ENCODE peak calls at places on chromosome 15, in seven cellular contexts. N is lower leg skin, A is GM10248, O is WTC11, P is glutamatergic neuron, G is fibroblast of the aortic adventitia, D is bronchial epithelial cell. H is an unnamed sample.

GRCh38 chr15:77506311-77507150 is 85.8 kb downstream of the HMG20A start:
- DNase-seq in G (peak), P (no peak), A (no peak), N (peak), D (no peak), O (no peak), H (peak)

GRCh38 chr15:28931828-28932227 is 46.1 kb downstream of the APBA2 start:
- DNase-seq in P (no peak), O (no peak), N (no peak), G (no peak), A (no peak), D (no peak), H (no peak)

GRCh38 chr15:58434334-58434888 is 2.6 kb downstream of the LIPC start:
- DNase-seq in O (no peak), G (no peak), N (peak), P (peak), D (no peak), A (no peak), H (no peak)

GRCh38 chr15:42401544-42402478 is 42.5 kb downstream of the CAPN3 start:
- DNase-seq in N (no peak), P (no peak), G (no peak), A (peak), D (no peak), O (no peak), H (no peak)

GRCh38 chr15:85750807-85751730 is 43.7 kb downstream of the KLHL25 start:
- DNase-seq in G (peak), P (no peak), O (peak), A (no peak), D (no peak), N (peak), H (no peak)

GRCh38 chr15:25743909-25744275 is 119.2 kb downstream of the ATP10A start:
- DNase-seq in P (no peak), N (no peak), A (no peak), G (no peak), D (no peak), O (no peak), H (no peak)

GRCh38 chr15:78070049-78070698 is 7.3 kb downstream of the TBC1D2B start:
- DNase-seq in P (no peak), O (peak), G (no peak), A (no peak), D (no peak), N (no peak), H (no peak)

GRCh38 chr15:70316059-70316600 is 218.4 kb upstream of the TLE3 start:
- DNase-seq in A (no peak), D (no peak), P (no peak), N (no peak), G (no peak), O (no peak), H (no peak)

GRCh38 chr15:101651753-101652097 is 456 bp downstream of the TM2D3 start:
- DNase-seq in A (no peak), P (no peak), G (peak), D (no peak), O (no peak), N (no peak), H (peak)

GRCh38 chr15:41821831-41822230 is 6.1 kb upstream of the JMJD7 start:
- DNase-seq in P (no peak), D (no peak), O (no peak), G (no peak), N (no peak), A (no peak), H (no peak)

GRCh38 chr15:96273317-96274086 is 57.0 kb upstream of the NR2F2 start:
- DNase-seq in O (no peak), D (peak), G (peak), P (no peak), N (no peak), A (no peak), H (peak)

GRCh38 chr15:73899197-73900128 is 26.1 kb downstream of the TBC1D21 start:
- DNase-seq in N (no peak), P (no peak), O (no peak), G (peak), A (no peak), D (no peak), H (no peak)

GRCh38 chr15:52334491-52335160 is 39.0 kb upstream of the MYO5C start:
- DNase-seq in P (no peak), N (no peak), O (no peak), G (peak), D (peak), A (no peak), H (peak)

GRCh38 chr15:89835190-89835564 is 20.5 kb upstream of the ANPEP start:
- DNase-seq in D (peak), N (peak), A (no peak), O (no peak), G (no peak), P (no peak), H (no peak)

GRCh38 chr15:92391640-92392039 is 2.0 kb upstream of the ST8SIA2 start:
- DNase-seq in A (peak), P (no peak), D (peak), G (peak), O (peak), N (no peak), H (peak)

GRCh38 chr15:82952156-82953081 is at the start of gene HOMER2:
- DNase-seq in P (peak), N (no peak), D (no peak), O (peak), G (no peak), A (no peak), H (no peak)

GRCh38 chr15:59532770-59533379 is 78.7 kb upstream of the GCNT3 start:
- DNase-seq in N (no peak), G (peak), D (peak), P (peak), A (peak), O (peak), H (peak)

GRCh38 chr15:89105147-89105546 is 16.9 kb downstream of the ABHD2 start:
- DNase-seq in D (peak), O (no peak), P (no peak), A (no peak), G (peak), N (no peak), H (peak)

GRCh38 chr15:101132390-101133180 is 119.3 kb downstream of the CHSY1 start:
- DNase-seq in D (no peak), G (no peak), N (no peak), P (no peak), O (no peak), A (no peak), H (no peak)

GRCh38 chr15:87777054-87777498 is 479.5 kb downstream of the NTRK3 start:
- DNase-seq in D (no peak), A (no peak), N (no peak), P (peak), O (no peak), G (peak), H (peak)

GRCh38 chr15:23467110-23467600 is 20.1 kb upstream of the GOLGA6L2 start:
- DNase-seq in D (peak), O (no peak), P (no peak), A (peak), N (no peak), G (peak), H (peak)

GRCh38 chr15:58065445-58066041 is at the start of gene ALDH1A2:
- DNase-seq in O (peak), P (peak), D (no peak), A (peak), N (peak), G (no peak), H (no peak)

GRCh38 chr15:41161336-41161735 is 45.3 kb upstream of the INO80 start:
- DNase-seq in O (no peak), N (no peak), G (peak), A (no peak), P (no peak), D (peak), H (no peak)

GRCh38 chr15:101537681-101538080 is 48.2 kb upstream of the PCSK6 start:
- DNase-seq in G (no peak), N (no peak), O (no peak), D (no peak), P (no peak), A (no peak), H (no peak)

GRCh38 chr15:88897142-88897455 is 1.8 kb upstream of the HAPLN3 start:
- DNase-seq in N (no peak), G (no peak), O (no peak), P (no peak), A (no peak), D (no peak), H (no peak)

GRCh38 chr15:97248376-97248775 is 712.1 kb upstream of the ARRDC4 start:
- DNase-seq in D (no peak), P (no peak), A (no peak), N (no peak), O (no peak), G (no peak), H (no peak)

GRCh38 chr15:29821416-29822099 is 710 bp downstream of the TJP1 start:
- DNase-seq in O (peak), A (peak), G (peak), N (peak), D (peak), P (peak), H (peak)

GRCh38 chr15:20340331-20340811 is 201.2 kb downstream of the GOLGA6L6 start:
- DNase-seq in G (no peak), D (no peak), P (peak), N (peak), O (peak), A (peak), H (no peak)

GRCh38 chr15:77484994-77485393 is 64.3 kb downstream of the HMG20A start:
- DNase-seq in D (no peak), O (no peak), G (no peak), A (no peak), P (no peak), N (no peak), H (no peak)

GRCh38 chr15:64455951-64456350 is 4.4 kb upstream of the ZNF609 start:
- DNase-seq in G (no peak), P (no peak), N (no peak), A (no peak), O (no peak), D (no peak), H (no peak)

GRCh38 chr15:58361291-58361759 is 70.5 kb upstream of the LIPC start:
- DNase-seq in A (no peak), O (no peak), N (no peak), P (no peak), D (no peak), G (peak), H (peak)

GRCh38 chr15:39167114-39168058 is 413.5 kb upstream of the THBS1 start:
- DNase-seq in D (no peak), N (no peak), O (no peak), A (no peak), G (peak), P (no peak), H (no peak)

GRCh38 chr15:77667351-77667750 is 34.6 kb upstream of the LINGO1 start:
- DNase-seq in P (no peak), N (no peak), A (no peak), G (no peak), D (no peak), O (no peak), H (no peak)

GRCh38 chr15:56244237-56244810 is 645 bp upstream of the RFX7 start:
- DNase-seq in A (peak), N (peak), G (peak), D (peak), O (peak), P (peak), H (peak)

GRCh38 chr15:62079594-62079993 is 12.8 kb downstream of the C2CD4A start:
- DNase-seq in P (no peak), N (no peak), G (no peak), D (no peak), O (no peak), A (no peak), H (no peak)

GRCh38 chr15:60912984-60913697 is 316.0 kb downstream of the RORA start:
- DNase-seq in N (no peak), D (no peak), A (no peak), O (no peak), G (no peak), P (no peak), H (peak)

GRCh38 chr15:88394553-88395159 is 72.5 kb downstream of the MRPL46 start:
- DNase-seq in A (no peak), O (no peak), G (peak), N (no peak), P (no peak), D (no peak), H (no peak)

GRCh38 chr15:39553947-39554731 is 26.7 kb upstream of the THBS1 start:
- DNase-seq in D (peak), G (no peak), N (no peak), P (no peak), A (peak), O (no peak), H (peak)

GRCh38 chr15:25235391-25235790 is 203.4 kb downstream of the UBE3A start:
- DNase-seq in O (no peak), D (no peak), N (no peak), A (no peak), P (no peak), G (no peak), H (no peak)

GRCh38 chr15:66170042-66170441 is 83.5 kb downstream of the MEGF11 start:
- DNase-seq in O (no peak), A (no peak), P (no peak), G (no peak), D (no peak), N (no peak), H (no peak)

GRCh38 chr15:66169023-66169422 is 84.5 kb downstream of the MEGF11 start:
- DNase-seq in N (no peak), D (no peak), O (no peak), A (no peak), P (peak), G (no peak), H (no peak)

GRCh38 chr15:66167854-66168253 is 85.7 kb downstream of the MEGF11 start:
- DNase-seq in A (no peak), D (no peak), N (no peak), O (no peak), P (no peak), G (no peak), H (no peak)

GRCh38 chr15:66170716-66171115 is 82.8 kb downstream of the MEGF11 start:
- DNase-seq in O (no peak), D (no peak), G (no peak), A (no peak), P (no peak), N (no peak), H (no peak)

GRCh38 chr15:66169625-66170024 is 83.9 kb downstream of the MEGF11 start:
- DNase-seq in G (no peak), D (no peak), P (no peak), A (no peak), O (no peak), N (no peak), H (no peak)
- TF ChIP-seq CTCF in G (no peak), D (no peak), P (no peak), A (no peak), O (no peak), N (no peak), H (no peak)

GRCh38 chr15:68783226-68784054 is 37.3 kb downstream of the ANP32A start:
- DNase-seq in D (no peak), G (no peak), O (peak), A (peak), N (peak), P (no peak), H (peak)
- TF ChIP-seq CTCF in D (peak), G (peak), O (peak), A (peak), N (no peak), P (peak), H (peak)

GRCh38 chr15:36278219-36278618 is 301.2 kb upstream of the CDIN1 start:
- DNase-seq in P (no peak), G (peak), D (peak), N (no peak), A (no peak), O (no peak), H (no peak)
- TF ChIP-seq CTCF in P (no peak), G (peak), D (peak), N (no peak), A (no peak), O (no peak), H (no peak)

DNA sequence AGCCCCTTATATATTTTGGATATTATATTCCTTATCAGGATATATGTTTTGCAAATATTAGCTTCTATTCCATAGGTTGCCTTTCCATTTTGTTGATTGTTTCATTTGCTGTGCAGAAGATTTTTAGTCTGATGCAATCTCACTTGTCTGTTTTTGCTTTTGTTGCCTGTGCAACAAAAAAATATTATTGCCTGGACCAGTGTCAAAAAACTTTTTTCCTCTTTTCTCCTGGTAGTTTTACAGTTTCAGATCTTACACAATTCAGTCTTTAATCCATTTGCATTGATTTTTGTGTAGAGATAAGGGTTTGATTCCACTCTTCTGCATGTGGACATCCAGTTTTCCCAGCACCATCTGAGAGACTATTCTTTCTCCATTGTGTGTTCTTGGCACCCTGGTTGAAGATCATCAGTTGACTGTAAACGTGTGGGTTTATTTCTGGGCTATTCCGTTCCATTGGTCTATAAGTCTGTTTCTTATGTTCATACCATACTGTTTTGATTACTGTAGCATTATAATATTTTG is 228.9 kb upstream of the NR2E3 start:
- DNase-seq in O (no peak), D (no peak), P (no peak), N (no peak), G (peak), A (no peak), H (no peak)
- TF ChIP-seq CTCF in O (no peak), D (no peak), P (no peak), N (no peak), G (no peak), A (no peak), H (no peak)

H was measured in MCF 10A.